ENCODE peak calls at places on chromosomes 13 and 19, in five cellular contexts. E, Q, I, N and M are unnamed samples.

GRCh38 chr19:31510635-31511034 is 161.4 kb upstream of the TSHZ3 start:
- DNase-seq in Q (no peak), N (no peak), I (no peak), E (no peak), M (no peak)

GRCh38 chr13:111021270-111021669 is 93.8 kb upstream of the ARHGEF7 start:
- DNase-seq in I (no peak), N (no peak), Q (no peak), E (no peak), M (no peak)

GRCh38 chr19:28633223-28634030 is 579.5 kb downstream of the UQCRFS1 start:
- DNase-seq in Q (peak; percentile 81), E (no peak), I (no peak), N (peak; percentile 3), M (peak; percentile 85)

GRCh38 chr19:7333198-7334118 is 15.3 kb upstream of the ARHGEF18 start:
- DNase-seq in I (no peak), E (no peak), Q (no peak), N (peak; percentile 20), M (no peak)

GRCh38 chr13:74324338-74324737 is 190.1 kb upstream of the KLF12 start:
- DNase-seq in I (no peak), Q (no peak), E (no peak), N (no peak), M (no peak)

GRCh38 chr13:48299591-48299990 is 4.0 kb upstream of the RB1 start:
- DNase-seq in I (no peak), E (no peak), Q (no peak), N (no peak), M (no peak)

GRCh38 chr19:54271106-54271505 is 9.8 kb downstream of the LILRB2 start:
- DNase-seq in E (no peak), N (no peak), I (no peak), Q (no peak), M (no peak)

GRCh38 chr19:18626906-18627305 is 9.9 kb upstream of the KLHL26 start:
- DNase-seq in N (no peak), Q (no peak), E (no peak), I (no peak), M (no peak)

GRCh38 chr19:13091400-13092161 is 11.1 kb downstream of the LYL1 start:
- DNase-seq in I (no peak), N (no peak), E (no peak), Q (peak; percentile 59), M (no peak)

GRCh38 chr13:111663505-111663904 is 343.1 kb downstream of the TEX29 start:
- DNase-seq in N (no peak), I (no peak), Q (peak; percentile 27), E (no peak), M (no peak)

GRCh38 chr19:46764817-46765291 is 18.6 kb upstream of the STRN4 start:
- DNase-seq in Q (no peak), N (no peak), E (no peak), I (no peak), M (no peak)

GRCh38 chr13:50668882-50669281 is 174.6 kb downstream of the DLEU7 start:
- DNase-seq in N (no peak), E (no peak), I (no peak), Q (no peak), M (no peak)

GRCh38 chr13:25771641-25772478 is 280.0 kb downstream of the SHISA2 start:
- DNase-seq in Q (no peak), E (no peak), N (peak; percentile 64), I (no peak), M (no peak)

GRCh38 chr19:4695224-4695731 is 25.1 kb upstream of the MYDGF start:
- DNase-seq in N (no peak), I (no peak), E (no peak), Q (no peak), M (no peak)

GRCh38 chr19:4693078-4693350 is 22.9 kb upstream of the MYDGF start:
- DNase-seq in I (no peak), N (no peak), E (no peak), Q (no peak), M (no peak)

GRCh38 chr19:4692275-4693077 is 22.3 kb upstream of the MYDGF start:
- DNase-seq in Q (no peak), E (no peak), I (no peak), N (no peak), M (no peak)

GRCh38 chr19:4693471-4694121 is 23.5 kb upstream of the MYDGF start:
- DNase-seq in N (no peak), Q (no peak), E (no peak), I (no peak), M (no peak)

DNA sequence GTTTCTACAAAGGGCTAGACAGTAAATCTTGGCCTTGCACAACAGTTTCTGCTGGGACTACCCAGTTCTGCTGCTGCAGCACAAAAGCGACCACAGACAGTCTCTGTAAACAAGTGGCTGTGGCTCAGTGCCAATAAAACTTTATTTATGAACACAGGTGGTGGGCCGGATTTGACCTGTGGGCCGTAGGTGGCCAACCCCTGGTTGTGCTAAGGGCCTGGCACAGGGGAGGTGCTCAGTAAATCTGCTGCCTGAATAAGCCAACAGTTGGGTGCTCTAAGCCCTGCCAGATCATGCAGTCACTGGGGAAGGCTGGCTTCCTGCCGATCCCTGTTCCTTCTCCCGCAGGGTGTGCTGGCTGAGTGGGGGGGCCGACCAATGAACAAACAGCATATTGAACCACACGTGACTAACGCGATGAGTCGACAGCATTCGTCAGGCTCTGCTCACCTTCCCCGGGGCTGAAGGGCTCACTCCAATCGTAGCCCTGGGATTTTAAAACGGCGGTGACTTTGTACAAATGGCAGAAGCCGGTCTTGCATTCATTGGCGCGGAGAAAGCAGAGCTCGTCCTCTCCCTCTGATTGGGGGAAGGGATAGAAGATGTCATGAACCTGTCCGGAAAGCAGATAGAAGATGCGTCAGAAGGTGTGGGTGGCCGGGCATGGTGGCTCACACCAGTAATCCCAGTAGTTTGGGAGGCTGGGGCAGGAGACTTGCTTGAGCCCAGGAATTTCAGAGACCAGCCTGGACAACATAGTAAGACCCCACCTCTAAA is 24.3 kb upstream of the MYDGF start:
- DNase-seq in I (peak; percentile 88), Q (no peak), N (peak; percentile 100), E (peak; percentile 93), M (no peak)
- H3K4me2 ChIP-seq in I (no peak overlapping the region), Q (no peak overlapping the region), N (peak overlapping the region; percentile 46), E (peak overlapping the region; percentile 73), M (no peak overlapping the region)

GRCh38 chr13:95481051-95481775 is 71.3 kb upstream of the CLDN10 start:
- DNase-seq in E (no peak), N (peak; percentile 51), Q (no peak), I (no peak), M (no peak)

GRCh38 chr13:95485518-95486144 is 66.9 kb upstream of the CLDN10 start:
- DNase-seq in I (no peak), N (no peak), E (no peak), Q (no peak), M (no peak)

GRCh38 chr13:95484052-95484451 is 68.5 kb upstream of the CLDN10 start:
- DNase-seq in Q (no peak), E (no peak), N (no peak), I (no peak), M (no peak)

GRCh38 chr13:95480131-95480545 is 72.4 kb upstream of the CLDN10 start:
- DNase-seq in I (no peak), N (no peak), Q (no peak), E (no peak), M (no peak)

DNA sequence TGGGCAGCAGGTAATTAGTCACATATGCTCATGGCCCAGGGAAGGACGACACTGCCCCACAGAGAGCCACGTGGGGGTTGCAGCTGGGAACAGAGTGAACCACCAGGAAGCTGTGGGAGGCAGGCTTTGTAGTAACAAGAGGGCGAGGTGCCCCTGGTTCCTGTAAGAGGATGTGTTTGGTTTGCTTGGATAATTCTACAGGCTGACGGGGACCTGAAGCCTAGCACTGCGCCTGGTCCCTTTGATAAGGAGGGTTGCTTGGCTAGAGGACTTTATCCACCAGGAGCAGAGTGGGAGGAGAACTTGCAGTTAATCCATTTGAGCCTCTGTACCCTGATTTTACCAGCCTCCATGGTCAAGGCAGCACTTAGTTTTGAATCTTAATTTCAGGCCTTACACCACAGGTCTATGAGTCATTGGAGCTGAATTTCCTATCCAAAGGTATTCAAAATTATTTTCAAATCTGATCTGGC is 67.4 kb upstream of the CLDN10 start:
- DNase-seq in N (peak; percentile 27), I (no peak), Q (no peak), E (no peak), M (no peak)
- H2AFZ ChIP-seq in N (no peak overlapping the region), I (no peak overlapping the region), Q (no peak overlapping the region), E (no peak overlapping the region), M (no peak overlapping the region)

GRCh38 chr19:939922-940321 is 14.1 kb downstream of the ARID3A start:
- DNase-seq in I (no peak), E (no peak), N (no peak), Q (no peak), M (no peak)
- H3K4me2 ChIP-seq in I (peak overlapping the region; percentile 77), E (peak overlapping the region; percentile 92), N (no peak overlapping the region), Q (no peak overlapping the region), M (no peak overlapping the region)

GRCh38 chr19:49560358-49560900 is 19.9 kb downstream of the NOSIP start:
- DNase-seq in E (no peak), Q (peak; percentile 60), N (no peak), I (no peak), M (no peak)
- H2AFZ ChIP-seq in E (no peak overlapping the region), Q (no peak overlapping the region), N (no peak overlapping the region), I (no peak overlapping the region), M (no peak overlapping the region)